ENCODE peak calls at places on chromosomes 6 and 20, in five cellular contexts. S, C, L, H and Z are unnamed samples. For H3K4me1, the result is how much of the 10 kb centered on the place peaks cover.

GRCh38 chr20:39880890-39881289 is 808.1 kb downstream of the MAFB start:
- DNase-seq in S (no peak), C (no peak), L (no peak), H (no peak), Z (no peak)

GRCh38 chr20:61588356-61589054 is 336.4 kb downstream of the CDH4 start:
- DNase-seq in C (no peak), S (no peak), L (no peak), H (no peak), Z (no peak)

GRCh38 chr20:60132827-60133549 is 174.8 kb downstream of the CDH26 start:
- DNase-seq in S (no peak), L (no peak), C (no peak), H (no peak), Z (no peak)

GRCh38 chr6:84150680-84151079 is 76.8 kb downstream of the CEP162 start:
- DNase-seq in L (no peak), H (no peak), C (no peak), S (no peak), Z (no peak)

GRCh38 chr6:86913795-86914194 is 23.5 kb upstream of the HTR1E start:
- DNase-seq in S (no peak), L (no peak), C (no peak), H (no peak), Z (no peak)

GRCh38 chr20:38979434-38979833 is 17.3 kb downstream of the DHX35 start:
- DNase-seq in C (no peak), H (no peak), S (no peak), L (no peak), Z (no peak)

GRCh38 chr6:53065266-53066058 is at the start of gene FBXO9:
- DNase-seq in H (peak), C (peak), S (no peak), L (peak), Z (no peak)

GRCh38 chr20:38498909-38499308 is 26.3 kb downstream of the RALGAPB start:
- DNase-seq in H (no peak), L (no peak), C (no peak), S (no peak), Z (no peak)

GRCh38 chr6:149905911-149906371 is 8.0 kb upstream of the RAET1E start:
- DNase-seq in L (no peak), H (no peak), C (no peak), S (no peak), Z (no peak)

GRCh38 chr6:21592953-21593352 is 598 bp upstream of the SOX4 start:
- DNase-seq in L (no peak), C (no peak), H (no peak), S (no peak), Z (no peak)

GRCh38 chr6:158303210-158303731 is 9.0 kb upstream of the TULP4 start:
- DNase-seq in C (no peak), H (no peak), S (no peak), L (no peak), Z (no peak)

GRCh38 chr6:804317-804716 is 111.4 kb upstream of the EXOC2 start:
- DNase-seq in C (no peak), L (no peak), H (no peak), S (no peak), Z (no peak)

GRCh38 chr6:6392214-6393068 is 72.0 kb upstream of the F13A1 start:
- DNase-seq in H (no peak), S (no peak), L (no peak), C (no peak), Z (no peak)
- H3K4me3 ChIP-seq in H (no peak), S (no peak), L (no peak), C (no peak), Z (no peak)

DNA sequence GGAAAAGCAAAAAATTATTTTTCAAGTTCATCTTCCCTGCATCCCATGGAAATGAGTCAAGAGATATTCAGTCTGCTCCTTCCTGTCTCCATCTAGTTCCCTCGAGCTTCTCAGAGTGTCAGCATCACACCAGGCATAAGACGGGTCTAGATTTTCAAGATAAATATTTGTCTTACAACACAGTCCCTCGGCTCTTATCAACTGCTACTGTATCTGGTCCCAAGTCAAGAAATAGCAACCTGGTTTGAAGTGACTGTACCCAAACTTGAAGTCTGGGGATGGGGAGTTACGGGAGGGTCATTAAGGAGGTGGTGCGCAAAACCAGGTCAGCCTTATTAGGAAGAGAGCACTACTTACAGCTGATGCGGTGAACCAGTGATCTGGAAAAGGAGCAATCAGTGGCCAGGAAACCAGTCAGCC is 29.8 kb downstream of the ZMYND8 start:
- DNase-seq in H (no peak), C (no peak), S (no peak), L (no peak), Z (no peak)
- H3K4me1 ChIP-seq in H (under half), C (under half), S (under half), L (under half), Z (under half)

GRCh38 chr6:132798820-132799538 is 542 bp upstream of the SLC18B1 start:
- DNase-seq in H (peak), C (peak), L (peak), S (peak), Z (no peak)
- H3K4me3 ChIP-seq in H (no peak), C (peak), L (peak), S (peak), Z (no peak)

GRCh38 chr6:154876776-154877175 is 118.3 kb upstream of the TIAM2 start:
- DNase-seq in C (no peak), S (no peak), L (no peak), H (no peak), Z (no peak)
- H3K4me1 ChIP-seq in C (under half), S (under half), L (under half), H (under half), Z (under half)

DNA sequence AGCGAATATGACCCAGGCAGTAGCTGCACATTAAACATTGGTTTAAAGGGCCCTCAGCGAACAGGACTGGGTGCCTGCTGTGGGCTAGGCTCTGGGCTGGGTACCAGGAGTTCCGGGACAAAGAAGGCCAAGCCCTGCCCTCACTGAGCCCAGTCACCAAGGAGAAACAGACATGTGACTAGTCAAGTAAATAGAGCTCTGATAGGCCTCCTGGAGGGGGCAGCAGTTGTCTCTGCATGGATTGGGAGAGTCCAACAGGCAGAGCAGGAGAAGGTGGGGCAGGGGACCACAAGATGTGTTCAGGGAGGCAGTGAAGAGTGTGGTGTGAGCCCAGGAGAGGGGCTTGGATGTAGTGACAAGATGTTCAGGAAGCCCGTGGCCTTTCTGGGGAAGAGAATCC is 3.1 kb downstream of the HM13 start:
- DNase-seq in C (no peak), L (peak), H (peak), S (peak), Z (no peak)
- H3K4me3 ChIP-seq in C (no peak), L (no peak), H (peak), S (no peak), Z (peak)

GRCh38 chr6:168803874-168804273 is 362.9 kb downstream of the SMOC2 start:
- DNase-seq in L (no peak), C (no peak), S (no peak), H (no peak), Z (no peak)

GRCh38 chr6:168793649-168794048 is 352.7 kb downstream of the SMOC2 start:
- DNase-seq in H (no peak), L (no peak), C (no peak), S (no peak), Z (no peak)

GRCh38 chr6:168794515-168794914 is 353.5 kb downstream of the SMOC2 start:
- DNase-seq in S (no peak), H (no peak), C (no peak), L (no peak), Z (no peak)

GRCh38 chr6:168796106-168796505 is 355.1 kb downstream of the SMOC2 start:
- DNase-seq in L (no peak), H (no peak), S (no peak), C (no peak), Z (no peak)

GRCh38 chr6:168799067-168799466 is 358.1 kb downstream of the SMOC2 start:
- DNase-seq in S (no peak), C (no peak), H (no peak), L (no peak), Z (no peak)
- H3K4me1 ChIP-seq in S (under half), C (under half), H (under half), L (under half), Z (under half)

DNA sequence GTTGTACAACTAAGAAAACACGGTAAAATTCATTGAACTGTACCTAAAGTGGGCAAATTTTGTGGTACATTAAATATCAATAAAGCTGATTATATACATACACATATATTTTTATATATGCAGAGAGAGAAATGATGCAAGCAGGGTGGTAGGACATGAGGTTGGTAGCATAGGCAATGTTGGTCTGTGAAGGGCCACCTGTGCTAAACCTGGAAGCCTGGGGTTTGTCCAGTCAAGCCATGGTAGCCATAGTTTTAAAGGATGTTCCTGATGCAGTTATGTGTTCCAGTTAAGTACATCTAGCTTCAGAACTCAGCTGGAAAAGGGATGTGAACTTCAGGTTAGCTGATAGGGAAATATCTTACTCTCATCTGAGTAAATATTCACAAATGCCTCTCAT is 60.1 kb downstream of the TRIM38 start:
- DNase-seq in S (no peak), C (no peak), H (no peak), L (no peak), Z (no peak)
- H3K4me3 ChIP-seq in S (no peak), C (no peak), H (no peak), L (no peak), Z (no peak)

GRCh38 chr6:89244237-89244985 is 27.3 kb upstream of the GABRR1 start:
- DNase-seq in H (no peak), S (no peak), C (no peak), L (no peak), Z (no peak)
- H3K4me1 ChIP-seq in H (under half), S (under half), C (under half), L (under half), Z (under half)

DNA sequence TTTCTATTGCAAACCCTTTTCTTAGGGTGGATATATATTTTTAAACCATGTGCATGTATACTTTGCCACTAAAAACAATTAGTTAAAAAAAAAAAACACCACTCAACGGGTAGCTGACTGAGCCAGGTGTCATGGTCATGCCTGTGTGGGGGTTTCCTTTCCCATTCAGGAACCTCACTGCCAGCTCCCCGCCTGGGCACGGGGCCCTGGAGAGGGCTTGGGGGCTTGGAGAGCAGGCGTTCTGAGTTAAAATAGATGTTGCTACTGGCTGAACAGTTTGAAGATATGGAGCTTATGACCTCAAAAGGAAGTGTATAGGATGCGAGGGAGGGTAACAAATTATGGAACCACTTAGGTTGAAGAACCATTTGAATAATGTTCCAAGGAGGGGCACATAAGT is 9.8 kb downstream of the STX16 start:
- DNase-seq in L (no peak), H (no peak), S (no peak), C (no peak), Z (no peak)
- H3K4me3 ChIP-seq in L (no peak), H (no peak), S (no peak), C (peak), Z (no peak)